ENCODE peak calls at places on chromosomes 16 and 17, in four cellular contexts. One of them, this sample, is unnamed.

GRCh38 chr17:8289103-8289397 is 580 bp downstream of the RANGRF start:
- DNase-seq in A549: no peak
- DNase-seq in sigmoid colon: no peak
- DNase-seq in K562: peak
- DNase-seq in this sample: no peak

GRCh38 chr16:48607056-48607825 is 2.7 kb downstream of the N4BP1 start:
- DNase-seq in A549: no peak
- DNase-seq in sigmoid colon: no peak
- DNase-seq in K562: no peak
- DNase-seq in this sample: no peak

GRCh38 chr17:60163108-60163784 is 13.5 kb downstream of the CA4 start:
- DNase-seq in K562: peak
- DNase-seq in sigmoid colon: no peak
- DNase-seq in A549: peak
- DNase-seq in this sample: no peak

GRCh38 chr16:87740909-87741424 is 24.8 kb downstream of the KLHDC4 start:
- DNase-seq in A549: no peak
- DNase-seq in K562: no peak
- DNase-seq in sigmoid colon: no peak
- DNase-seq in this sample: no peak

GRCh38 chr16:5078626-5079025 is 7.0 kb downstream of the ALG1 start:
- DNase-seq in K562: no peak
- DNase-seq in A549: no peak
- DNase-seq in sigmoid colon: no peak
- DNase-seq in this sample: no peak

GRCh38 chr16:9817586-9817985 is 364.6 kb downstream of the GRIN2A start:
- DNase-seq in A549: no peak
- DNase-seq in sigmoid colon: no peak
- DNase-seq in K562: no peak
- DNase-seq in this sample: peak

GRCh38 chr16:85638695-85639409 is 25.7 kb downstream of the GSE1 start:
- DNase-seq in K562: no peak
- DNase-seq in sigmoid colon: no peak
- DNase-seq in A549: no peak
- DNase-seq in this sample: no peak

GRCh38 chr17:48492401-48493298 is 38.2 kb downstream of the HOXB1 start:
- DNase-seq in K562: peak
- DNase-seq in sigmoid colon: peak
- DNase-seq in A549: peak
- DNase-seq in this sample: no peak

GRCh38 chr16:73068546-73069401 is 20.8 kb upstream of the ZFHX3 start:
- DNase-seq in sigmoid colon: peak
- DNase-seq in A549: no peak
- DNase-seq in K562: no peak
- DNase-seq in this sample: no peak

GRCh38 chr16:57846078-57846697 is 43.9 kb upstream of the KIFC3 start:
- DNase-seq in A549: no peak
- DNase-seq in K562: no peak
- DNase-seq in sigmoid colon: no peak
- DNase-seq in this sample: no peak

GRCh38 chr17:28133562-28133970 is 91.1 kb downstream of the NLK start:
- DNase-seq in K562: no peak
- DNase-seq in A549: no peak
- DNase-seq in sigmoid colon: no peak
- DNase-seq in this sample: no peak

GRCh38 chr17:79968116-79968515 is 67.6 kb downstream of the TBC1D16 start:
- DNase-seq in A549: no peak
- DNase-seq in K562: no peak
- DNase-seq in sigmoid colon: no peak
- DNase-seq in this sample: no peak

GRCh38 chr16:25210758-25211157 is 6.0 kb upstream of the AQP8 start:
- DNase-seq in sigmoid colon: no peak
- DNase-seq in A549: no peak
- DNase-seq in K562: peak
- DNase-seq in this sample: no peak

GRCh38 chr17:14622622-14623101 is 321.8 kb downstream of the HS3ST3B1 start:
- DNase-seq in A549: no peak
- DNase-seq in K562: no peak
- DNase-seq in sigmoid colon: no peak
- DNase-seq in this sample: no peak

GRCh38 chr17:40541873-40542561 is 23.3 kb downstream of the CCR7 start:
- DNase-seq in K562: no peak
- DNase-seq in sigmoid colon: no peak
- DNase-seq in A549: no peak
- DNase-seq in this sample: peak

GRCh38 chr16:81483970-81484595 is 39.5 kb downstream of the CMIP start:
- DNase-seq in K562: no peak
- DNase-seq in A549: no peak
- DNase-seq in sigmoid colon: no peak
- DNase-seq in this sample: no peak

GRCh38 chr16:29306953-29307597 is 99.4 kb downstream of the NPIPB11 start:
- DNase-seq in sigmoid colon: peak
- DNase-seq in K562: no peak
- DNase-seq in A549: no peak
- DNase-seq in this sample: no peak

GRCh38 chr17:28252436-28252835 is 66.6 kb upstream of the TMEM97 start:
- DNase-seq in A549: no peak
- DNase-seq in sigmoid colon: no peak
- DNase-seq in K562: no peak
- DNase-seq in this sample: no peak

GRCh38 chr16:56260378-56260987 is 69.2 kb downstream of the GNAO1 start:
- DNase-seq in sigmoid colon: peak
- DNase-seq in K562: no peak
- DNase-seq in A549: no peak
- DNase-seq in this sample: no peak

GRCh38 chr16:56257666-56258359 is 66.5 kb downstream of the GNAO1 start:
- DNase-seq in K562: no peak
- DNase-seq in A549: no peak
- DNase-seq in sigmoid colon: peak
- DNase-seq in this sample: no peak

GRCh38 chr16:56257260-56257659 is 66.0 kb downstream of the GNAO1 start:
- DNase-seq in K562: no peak
- DNase-seq in A549: no peak
- DNase-seq in sigmoid colon: peak
- DNase-seq in this sample: no peak

GRCh38 chr16:56258508-56259424 is 67.5 kb downstream of the GNAO1 start:
- DNase-seq in sigmoid colon: peak
- DNase-seq in A549: no peak
- DNase-seq in K562: no peak
- DNase-seq in this sample: no peak

DNA sequence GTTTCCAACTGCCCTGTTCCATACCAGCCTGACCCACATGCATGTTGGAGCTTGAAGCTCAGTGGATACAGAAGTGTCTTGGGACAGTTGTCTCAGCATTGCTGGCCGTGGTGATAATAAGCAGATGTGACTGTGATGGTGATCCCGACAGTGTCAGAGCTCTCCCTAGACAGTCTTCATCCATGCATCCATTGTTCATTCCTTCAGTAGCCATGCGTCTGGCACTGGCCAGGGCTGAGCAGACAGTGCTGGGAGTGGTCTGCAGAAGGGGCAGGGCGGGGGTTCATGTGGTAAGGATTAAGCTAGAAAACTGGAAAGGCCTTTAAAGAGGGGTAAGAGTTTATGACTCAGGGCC is 68.1 kb downstream of the GNAO1 start:
- DNase-seq in K562: no peak
- DNase-seq in sigmoid colon: no peak
- DNase-seq in A549: no peak
- DNase-seq in this sample: no peak
- H3K27ac ChIP-seq in K562: no peak
- H3K27ac ChIP-seq in sigmoid colon: peak
- H3K27ac ChIP-seq in A549: no peak
- H3K27ac ChIP-seq in this sample: no peak

DNA sequence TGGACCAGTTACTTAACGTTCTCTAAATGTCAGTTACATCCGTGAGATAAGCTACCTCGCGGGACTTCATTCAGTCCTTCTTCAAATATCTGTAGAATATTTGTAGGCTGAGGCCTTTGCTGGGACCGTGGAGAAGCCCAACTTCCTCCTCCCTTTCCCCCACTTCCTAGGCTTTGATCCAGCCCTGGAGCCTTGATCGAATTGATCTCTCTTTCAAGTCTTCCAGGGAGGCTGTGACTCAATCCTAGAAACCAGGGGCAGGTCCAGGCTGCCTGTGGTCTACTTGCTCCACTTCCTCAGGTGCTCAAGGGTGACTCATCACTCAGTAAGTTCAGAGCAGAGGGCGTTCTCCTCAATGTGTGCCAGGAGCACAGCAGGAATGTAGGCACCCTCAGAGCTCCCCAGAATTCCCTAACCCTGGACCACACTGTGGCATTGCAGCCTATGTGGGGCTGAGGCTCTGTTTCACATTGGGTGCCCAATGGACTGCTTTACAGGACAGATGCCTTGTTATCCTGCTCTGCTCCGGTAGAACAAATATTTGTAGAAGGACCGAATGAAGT is 11.2 kb upstream of the CEP20 start:
- DNase-seq in A549: peak
- DNase-seq in sigmoid colon: no peak
- DNase-seq in K562: peak
- DNase-seq in this sample: no peak
- TF ChIP-seq EP300 in A549: peak
- TF ChIP-seq EP300 in sigmoid colon: no peak
- TF ChIP-seq EP300 in K562: no peak
- TF ChIP-seq EP300 in this sample: no peak

GRCh38 chr16:10879681-10880589 is 2.9 kb downstream of the CIITA start:
- DNase-seq in A549: no peak
- DNase-seq in K562: no peak
- DNase-seq in sigmoid colon: no peak
- DNase-seq in this sample: no peak
- H3K27ac ChIP-seq in A549: no peak
- H3K27ac ChIP-seq in K562: no peak
- H3K27ac ChIP-seq in sigmoid colon: no peak
- H3K27ac ChIP-seq in this sample: peak

GRCh38 chr16:89004209-89004831 is 27.3 kb upstream of the CBFA2T3 start:
- DNase-seq in K562: peak
- DNase-seq in sigmoid colon: no peak
- DNase-seq in A549: no peak
- DNase-seq in this sample: no peak
- TF ChIP-seq EP300 in K562: peak
- TF ChIP-seq EP300 in sigmoid colon: no peak
- TF ChIP-seq EP300 in A549: no peak
- TF ChIP-seq EP300 in this sample: no peak

GRCh38 chr17:7260601-7261376 is 1.5 kb downstream of the CLDN7 start:
- DNase-seq in K562: no peak
- DNase-seq in A549: no peak
- DNase-seq in sigmoid colon: no peak
- DNase-seq in this sample: no peak
- H3K27ac ChIP-seq in K562: no peak
- H3K27ac ChIP-seq in A549: no peak
- H3K27ac ChIP-seq in sigmoid colon: peak
- H3K27ac ChIP-seq in this sample: peak

GRCh38 chr17:56785396-56785795 is 48.3 kb downstream of the C17orf67 start:
- DNase-seq in sigmoid colon: no peak
- DNase-seq in A549: no peak
- DNase-seq in K562: no peak
- DNase-seq in this sample: no peak

GRCh38 chr17:56792267-56792666 is 41.5 kb downstream of the C17orf67 start:
- DNase-seq in A549: no peak
- DNase-seq in sigmoid colon: no peak
- DNase-seq in K562: no peak
- DNase-seq in this sample: no peak

GRCh38 chr17:56781944-56782737 is 51.6 kb downstream of the C17orf67 start:
- DNase-seq in K562: no peak
- DNase-seq in A549: no peak
- DNase-seq in sigmoid colon: no peak
- DNase-seq in this sample: no peak

GRCh38 chr17:56785997-56786680 is 47.6 kb downstream of the C17orf67 start:
- DNase-seq in A549: no peak
- DNase-seq in K562: no peak
- DNase-seq in sigmoid colon: no peak
- DNase-seq in this sample: no peak

GRCh38 chr17:56786989-56787482 is 46.7 kb downstream of the C17orf67 start:
- DNase-seq in sigmoid colon: no peak
- DNase-seq in K562: no peak
- DNase-seq in A549: peak
- DNase-seq in this sample: no peak
- TF ChIP-seq EP300 in sigmoid colon: no peak
- TF ChIP-seq EP300 in K562: peak
- TF ChIP-seq EP300 in A549: no peak
- TF ChIP-seq EP300 in this sample: no peak

DNA sequence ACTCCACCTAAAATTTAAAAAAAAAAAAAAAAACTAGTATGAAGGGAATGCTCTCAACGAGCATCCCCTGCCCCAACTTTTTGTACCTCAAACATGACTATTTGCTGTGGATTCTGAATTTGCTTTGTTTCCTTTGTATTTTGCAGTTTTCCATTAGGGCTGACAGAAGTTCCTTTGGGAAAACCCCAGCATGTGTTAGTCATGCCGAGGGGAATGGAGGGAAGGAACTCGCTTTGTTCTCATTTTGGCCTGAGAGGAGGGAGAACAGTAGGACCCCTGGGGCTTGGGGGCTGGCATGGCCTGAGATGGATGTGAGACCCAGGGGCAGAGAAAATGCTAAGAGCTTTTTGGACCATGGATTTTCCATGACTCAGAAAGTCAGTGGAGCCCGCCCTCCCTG is 20.5 kb downstream of the KRT9 start:
- DNase-seq in K562: no peak
- DNase-seq in A549: no peak
- DNase-seq in sigmoid colon: no peak
- DNase-seq in this sample: no peak
- H3K27ac ChIP-seq in K562: no peak
- H3K27ac ChIP-seq in A549: no peak
- H3K27ac ChIP-seq in sigmoid colon: no peak
- H3K27ac ChIP-seq in this sample: no peak

GRCh38 chr16:77585379-77585778 is 136.9 kb upstream of the NUDT7 start:
- DNase-seq in K562: no peak
- DNase-seq in sigmoid colon: no peak
- DNase-seq in A549: no peak
- DNase-seq in this sample: no peak

GRCh38 chr16:77582956-77583355 is 139.4 kb upstream of the NUDT7 start:
- DNase-seq in A549: no peak
- DNase-seq in K562: no peak
- DNase-seq in sigmoid colon: no peak
- DNase-seq in this sample: no peak

GRCh38 chr16:77584205-77584859 is 138.0 kb upstream of the NUDT7 start:
- DNase-seq in A549: peak
- DNase-seq in K562: peak
- DNase-seq in sigmoid colon: no peak
- DNase-seq in this sample: no peak

GRCh38 chr16:77588389-77588788 is 133.9 kb upstream of the NUDT7 start:
- DNase-seq in K562: no peak
- DNase-seq in A549: no peak
- DNase-seq in sigmoid colon: no peak
- DNase-seq in this sample: no peak

DNA sequence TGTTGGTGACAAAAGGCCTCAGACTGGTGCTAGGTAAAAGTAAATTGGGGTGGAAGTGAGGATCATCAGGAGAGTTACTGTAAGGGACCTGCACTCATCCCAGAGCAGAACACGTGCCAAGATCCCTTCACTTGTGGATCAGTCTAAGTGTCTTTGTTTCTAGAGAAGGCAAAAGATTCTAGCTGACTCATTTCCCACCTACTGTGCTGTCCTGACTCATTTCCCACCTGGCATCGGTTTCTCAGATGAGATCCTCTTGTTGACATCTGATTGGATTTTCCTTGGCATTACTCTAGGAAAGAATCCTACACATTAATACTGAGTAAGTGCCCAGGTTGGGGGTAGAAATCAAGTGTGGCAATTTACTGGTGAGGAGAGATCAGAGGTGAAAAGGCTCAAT is 136.5 kb upstream of the NUDT7 start:
- DNase-seq in K562: no peak
- DNase-seq in A549: peak
- DNase-seq in sigmoid colon: no peak
- DNase-seq in this sample: no peak
- TF ChIP-seq EP300 in K562: no peak
- TF ChIP-seq EP300 in A549: no peak
- TF ChIP-seq EP300 in sigmoid colon: no peak
- TF ChIP-seq EP300 in this sample: no peak